ENCODE peak calls at places on chromosome 14, in six cellular contexts. E is fibroblast of lung, H is MCF 10A, W is chondrocyte, K is fibroblast of the aortic adventitia, F is OCI-LY7. M is an unnamed sample.

GRCh38 chr14:53509227-53509822 is 356.2 kb upstream of the DDHD1 start:
- DNase-seq in W (no peak), K (peak), E (peak), F (no peak), H (peak), M (peak)

GRCh38 chr14:101590616-101591015 is 29.3 kb downstream of the DIO3 start:
- DNase-seq in W (peak), E (no peak), H (no peak), K (no peak), F (no peak), M (no peak)

GRCh38 chr14:75978249-75978731 is 3.5 kb downstream of the TGFB3 start:
- DNase-seq in K (no peak), E (no peak), F (peak), W (no peak), H (peak), M (no peak)

GRCh38 chr14:43285575-43285974 is 1221.5 kb downstream of the FSCB start:
- DNase-seq in W (no peak), F (no peak), E (no peak), H (no peak), K (no peak), M (no peak)

GRCh38 chr14:41830679-41831078 is 224.0 kb downstream of the LRFN5 start:
- DNase-seq in E (peak), F (no peak), H (peak), K (peak), W (no peak), M (peak)

GRCh38 chr14:75310295-75311059 is 31.8 kb downstream of the FOS start:
- DNase-seq in W (peak), E (peak), K (peak), F (no peak), H (peak), M (peak)

GRCh38 chr14:54798465-54799124 is 104.0 kb downstream of the GCH1 start:
- DNase-seq in E (no peak), W (no peak), K (no peak), H (no peak), F (no peak), M (no peak)

GRCh38 chr14:99510556-99511139 is 29.4 kb downstream of the CCNK start:
- DNase-seq in W (peak), F (no peak), K (no peak), H (no peak), E (no peak), M (no peak)

GRCh38 chr14:102655154-102655553 is 62.7 kb downstream of the RCOR1 start:
- DNase-seq in F (no peak), K (peak), W (no peak), E (peak), H (peak), M (peak)

GRCh38 chr14:55603401-55603953 is 23.5 kb downstream of the KTN1 start:
- DNase-seq in E (no peak), F (no peak), W (no peak), K (no peak), H (no peak), M (no peak)

GRCh38 chr14:71266994-71267636 is 359.9 kb downstream of the PCNX1 start:
- DNase-seq in K (peak), E (peak), F (no peak), W (no peak), H (peak), M (peak)

GRCh38 chr14:27050195-27050594 is 452.4 kb upstream of the NOVA1 start:
- DNase-seq in E (no peak), W (no peak), K (no peak), H (no peak), F (no peak), M (no peak)

GRCh38 chr14:27049611-27050172 is 451.9 kb upstream of the NOVA1 start:
- DNase-seq in E (no peak), W (no peak), F (no peak), K (no peak), H (no peak), M (no peak)
- TF ChIP-seq CTCF in E (no peak), W (no peak), F (no peak), K (no peak), H (no peak), M (no peak)

DNA sequence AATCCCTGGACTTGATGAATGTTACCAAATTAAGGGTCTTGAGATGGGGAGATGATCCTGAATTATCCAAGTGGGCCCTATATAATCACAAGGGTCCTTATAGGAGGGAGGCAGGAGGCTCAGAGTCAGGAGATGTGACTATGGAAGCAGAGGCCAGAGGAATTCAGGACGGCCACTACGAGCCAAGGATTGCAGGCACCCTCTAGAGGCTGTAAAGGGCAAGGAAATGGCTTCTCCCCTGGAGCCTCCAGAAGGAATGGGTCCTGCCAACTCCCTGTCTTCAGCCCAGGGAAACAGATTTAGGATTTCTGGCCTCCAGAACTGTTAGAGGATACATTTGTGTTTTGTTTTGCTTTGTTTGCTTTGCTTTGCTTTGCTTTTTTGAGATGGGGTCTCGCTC is 8.8 kb downstream of the BDKRB1 start:
- DNase-seq in K (peak), H (peak), E (peak), W (no peak), F (no peak), M (peak)
- TF ChIP-seq CTCF in K (peak), H (peak), E (peak), W (peak), F (peak), M (peak)

GRCh38 chr14:104550340-104550848 is 29.2 kb upstream of the C14orf180 start:
- DNase-seq in F (no peak), H (no peak), E (no peak), W (no peak), K (no peak), M (no peak)

GRCh38 chr14:104552738-104553125 is 26.8 kb upstream of the C14orf180 start:
- DNase-seq in H (no peak), W (no peak), F (no peak), K (no peak), E (no peak), M (no peak)

GRCh38 chr14:104553166-104554087 is 26.1 kb upstream of the C14orf180 start:
- DNase-seq in K (no peak), W (no peak), H (no peak), F (no peak), E (no peak), M (no peak)

GRCh38 chr14:104550849-104551728 is 28.5 kb upstream of the C14orf180 start:
- DNase-seq in K (no peak), F (no peak), W (no peak), H (no peak), E (no peak), M (no peak)

GRCh38 chr14:104551851-104552737 is 27.5 kb upstream of the C14orf180 start:
- DNase-seq in H (no peak), W (peak), E (no peak), F (no peak), K (no peak), M (no peak)
- TF ChIP-seq CTCF in H (no peak), W (no peak), E (no peak), F (no peak), K (no peak), M (no peak)

DNA sequence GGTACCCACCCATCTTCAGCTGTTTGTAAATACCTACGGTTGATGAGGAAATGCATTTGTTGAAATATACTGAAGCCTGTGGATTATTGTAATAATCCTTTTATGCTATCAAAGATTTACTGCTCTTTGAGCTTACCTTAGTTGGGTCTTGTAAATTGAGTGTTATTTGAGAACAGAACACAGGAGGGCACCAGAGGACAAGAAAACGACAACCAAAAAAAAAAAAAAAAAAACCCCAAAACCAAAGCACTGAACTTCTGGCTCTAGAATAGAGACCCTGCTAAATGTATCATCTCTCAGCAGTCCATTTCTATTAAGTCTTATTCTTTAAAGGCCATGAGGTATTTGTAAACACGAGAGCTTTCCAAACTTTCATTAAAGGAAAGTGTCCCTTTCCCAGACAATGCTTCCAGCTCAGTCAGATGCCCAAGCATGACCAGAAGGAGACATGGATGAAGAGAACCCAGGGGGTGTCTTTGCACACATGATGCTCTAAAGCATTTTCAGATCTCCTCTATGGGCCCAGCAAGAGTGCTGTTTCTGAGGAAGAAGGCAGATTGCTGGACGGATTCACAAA is 763.9 kb downstream of the NRXN3 start:
- DNase-seq in K (peak), H (peak), W (no peak), F (peak), E (peak), M (peak)
- TF ChIP-seq CTCF in K (peak), H (peak), W (peak), F (peak), E (peak), M (peak)

GRCh38 chr14:65940056-65940735 is 527.7 kb downstream of the FUT8 start:
- DNase-seq in F (peak), H (peak), W (no peak), E (no peak), K (no peak), M (no peak)
- TF ChIP-seq CTCF in F (peak), H (peak), W (peak), E (no peak), K (no peak), M (peak)

GRCh38 chr14:86652512-86652911 is 1122.6 kb downstream of the FLRT2 start:
- DNase-seq in W (no peak), H (no peak), K (no peak), F (no peak), E (no peak), M (no peak)

GRCh38 chr14:86654558-86655184 is 1124.7 kb downstream of the FLRT2 start:
- DNase-seq in E (peak), K (peak), H (peak), W (no peak), F (peak), M (peak)
- TF ChIP-seq CTCF in E (peak), K (peak), H (peak), W (peak), F (peak), M (peak)

M was measured in fibroblast of pulmonary artery.